ENCODE peak calls at places on chromosomes 3 and 15, in four cellular contexts. U, N, Y and V are unnamed samples.

GRCh38 chr15:80669599-80670273 is 25.4 kb upstream of the ABHD17C start:
- DNase-seq in U (no peak), N (no peak), Y (no peak), V (no peak)

GRCh38 chr15:29968099-29968892 is 114.5 kb upstream of the GOLGA8J start:
- DNase-seq in U (no peak), N (no peak), Y (no peak), V (no peak)

GRCh38 chr3:190096345-190096744 is 24.4 kb downstream of the P3H2 start:
- DNase-seq in U (no peak), N (no peak), Y (no peak), V (no peak)

GRCh38 chr15:69729167-69729748 is 276.6 kb downstream of the RPLP1 start:
- DNase-seq in U (no peak), N (no peak), Y (no peak), V (no peak)

GRCh38 chr15:41801850-41802455 is 25.9 kb upstream of the JMJD7 start:
- DNase-seq in U (no peak), N (no peak), Y (no peak), V (no peak)

GRCh38 chr3:64974401-64974800 is 286.6 kb upstream of the ADAMTS9 start:
- DNase-seq in U (no peak), N (no peak), Y (no peak), V (no peak)

GRCh38 chr3:64214697-64215018 is 10.6 kb downstream of the PRICKLE2 start:
- DNase-seq in U (no peak), N (no peak), Y (no peak), V (no peak)

GRCh38 chr3:76432396-76432795 is 607.5 kb upstream of the ROBO2 start:
- DNase-seq in U (no peak), N (no peak), Y (no peak), V (no peak)

GRCh38 chr3:60282840-60283239 is 968.4 kb downstream of the FHIT start:
- DNase-seq in U (no peak), N (no peak), Y (no peak), V (no peak)

GRCh38 chr15:101102746-101103145 is 149.1 kb downstream of the CHSY1 start:
- DNase-seq in U (no peak), N (no peak), Y (no peak), V (no peak)

GRCh38 chr3:196486263-196486662 is 17.3 kb downstream of the RNF168 start:
- DNase-seq in U (no peak), N (no peak), Y (no peak), V (no peak)

GRCh38 chr15:44163370-44163769 is 31.7 kb downstream of the FRMD5 start:
- DNase-seq in U (no peak), N (no peak), Y (no peak), V (no peak)

GRCh38 chr15:58761010-58761388 is 10.1 kb upstream of the MINDY2 start:
- DNase-seq in U (no peak), N (no peak), Y (no peak), V (no peak)

GRCh38 chr3:9955611-9956352 is 3.6 kb upstream of the PRRT3 start:
- DNase-seq in U (no peak), N (no peak), Y (no peak), V (no peak)

GRCh38 chr3:14543446-14543845 is 3.3 kb upstream of the GRIP2 start:
- DNase-seq in U (no peak), N (no peak), Y (no peak), V (no peak)

GRCh38 chr3:4995500-4996053 is 16.3 kb downstream of the BHLHE40 start:
- DNase-seq in U (no peak), N (no peak), Y (no peak), V (peak; percentile 94)

GRCh38 chr3:196207833-196208607 is 3.2 kb downstream of the ZDHHC19 start:
- DNase-seq in U (no peak), N (no peak), Y (no peak), V (no peak)

GRCh38 chr15:89888214-89888804 is 5.5 kb downstream of the AP3S2 start:
- DNase-seq in U (no peak), N (peak; percentile 56), Y (peak; percentile 83), V (peak; percentile 20)

GRCh38 chr3:110647586-110647985 is 424.0 kb upstream of the NECTIN3 start:
- DNase-seq in U (no peak), N (no peak), Y (no peak), V (no peak)

GRCh38 chr3:148036331-148036881 is 627.2 kb downstream of the ZIC1 start:
- DNase-seq in U (peak; percentile 34), N (no peak), Y (no peak), V (no peak)

GRCh38 chr3:116000315-116000714 is 377.0 kb downstream of the GAP43 start:
- DNase-seq in U (peak; percentile 98), N (peak; percentile 20), Y (peak; percentile 94), V (peak; percentile 99)

GRCh38 chr15:57298843-57299550 is 77.3 kb upstream of the CGNL1 start:
- DNase-seq in U (no peak), N (no peak), Y (no peak), V (no peak)

GRCh38 chr15:68220489-68220888 is 9.0 kb downstream of the CLN6 start:
- DNase-seq in U (no peak), N (no peak), Y (no peak), V (no peak)
- TF ChIP-seq CTCF in U (no peak), N (no peak), Y (no peak), V (no peak)

DNA sequence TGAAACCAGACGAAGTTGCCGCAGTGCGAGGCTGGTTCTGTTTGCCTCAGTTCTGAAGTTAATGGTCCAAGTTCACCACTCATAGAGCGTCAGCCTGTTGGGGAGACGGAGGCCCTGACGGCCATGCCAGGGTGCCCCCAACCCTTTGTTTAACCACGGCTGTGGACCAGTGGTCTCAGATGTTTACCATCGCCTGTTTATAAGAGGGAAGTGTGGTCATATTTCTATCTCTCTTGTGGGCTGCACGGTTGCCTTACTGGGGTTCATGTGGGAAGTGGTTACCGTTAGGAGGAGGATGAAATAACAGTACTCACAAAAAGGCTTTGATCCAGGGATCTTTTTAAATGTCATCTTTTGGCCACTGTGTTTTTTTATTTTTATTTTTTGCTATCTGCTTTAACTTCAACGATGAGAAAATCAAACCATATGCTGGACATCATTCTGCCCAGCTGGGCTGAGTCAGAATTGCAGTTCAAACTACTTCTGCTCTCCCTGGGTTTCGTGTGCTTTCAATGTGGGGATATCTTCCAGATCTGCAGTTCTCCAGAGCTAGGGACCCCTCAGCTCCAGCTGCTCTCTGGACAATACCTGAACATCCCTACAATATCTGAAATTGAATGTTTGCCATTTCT is 17.8 kb downstream of the SMAD3 start:
- DNase-seq in U (no peak), N (no peak), Y (no peak), V (no peak)
- H3K4me3 ChIP-seq in U (no peak overlapping the region), N (no peak overlapping the region), Y (no peak overlapping the region), V (no peak overlapping the region)

GRCh38 chr3:42557849-42558248 is 23.9 kb downstream of the SEC22C start:
- DNase-seq in U (no peak), N (peak; percentile 13), Y (no peak), V (no peak)

DNA sequence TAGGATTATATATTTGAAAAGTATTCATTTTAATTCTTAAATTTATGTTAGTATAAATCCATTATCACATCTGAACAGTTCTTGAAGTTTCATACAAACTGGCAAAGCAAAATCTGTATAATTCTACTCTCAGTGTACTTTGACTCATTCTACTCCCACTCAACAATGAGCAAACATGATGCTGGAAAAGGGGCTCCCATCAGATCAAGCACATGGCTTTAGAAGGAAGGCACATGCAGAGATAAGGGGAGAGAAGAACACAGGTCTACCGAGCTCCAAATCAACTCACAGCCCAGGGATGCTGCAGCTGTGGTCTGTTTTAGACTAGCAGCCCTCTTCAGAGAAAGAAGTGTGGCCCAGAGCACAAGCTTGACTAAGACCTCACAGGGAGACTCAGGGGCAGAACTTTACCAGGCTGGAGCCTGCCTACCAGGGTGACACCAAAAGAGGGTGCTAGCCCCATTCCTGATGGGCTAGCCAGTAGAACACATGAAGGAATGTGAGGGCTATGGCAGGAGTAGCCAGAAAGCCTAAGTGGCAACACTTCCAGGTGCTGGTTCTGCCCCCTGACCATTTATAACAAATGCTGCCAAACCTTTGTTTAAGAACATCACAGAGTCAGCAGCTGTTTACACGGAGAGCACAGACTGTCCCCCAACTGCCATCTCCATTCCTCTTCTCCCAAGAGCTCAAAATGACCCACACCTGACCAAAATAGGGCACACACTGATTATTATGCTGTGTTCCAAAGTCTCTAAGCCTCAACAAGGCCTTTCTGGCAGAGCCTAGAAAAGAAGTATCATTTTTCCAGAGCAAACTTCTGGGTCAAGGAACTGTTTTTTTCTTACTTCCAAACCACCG is 19.5 kb downstream of the SEC22C start:
- DNase-seq in U (no peak), N (no peak), Y (no peak), V (no peak)
- TF ChIP-seq CTCF in U (no peak), N (peak; percentile 11), Y (peak; percentile 5), V (no peak)

GRCh38 chr15:76190767-76191538 is 120.3 kb downstream of the ETFA start:
- DNase-seq in U (no peak), N (peak; percentile 67), Y (no peak), V (no peak)
- H3K4me3 ChIP-seq in U (no peak overlapping the region), N (peak overlapping the region; percentile 27), Y (no peak overlapping the region), V (peak overlapping the region; percentile 18)

GRCh38 chr3:156674046-156674910 is at the start of gene TIPARP:
- DNase-seq in U (peak; percentile 83), N (peak; percentile 92), Y (peak; percentile 84), V (peak; percentile 63)

GRCh38 chr3:156677120-156677479 is 2.7 kb downstream of the TIPARP start:
- DNase-seq in U (no peak), N (no peak), Y (no peak), V (no peak)

GRCh38 chr3:156674911-156675743 is 737 bp downstream of the TIPARP start:
- DNase-seq in U (no peak), N (no peak), Y (no peak), V (no peak)

GRCh38 chr3:156676467-156677119 is 2.2 kb downstream of the TIPARP start:
- DNase-seq in U (no peak), N (no peak), Y (no peak), V (no peak)

DNA sequence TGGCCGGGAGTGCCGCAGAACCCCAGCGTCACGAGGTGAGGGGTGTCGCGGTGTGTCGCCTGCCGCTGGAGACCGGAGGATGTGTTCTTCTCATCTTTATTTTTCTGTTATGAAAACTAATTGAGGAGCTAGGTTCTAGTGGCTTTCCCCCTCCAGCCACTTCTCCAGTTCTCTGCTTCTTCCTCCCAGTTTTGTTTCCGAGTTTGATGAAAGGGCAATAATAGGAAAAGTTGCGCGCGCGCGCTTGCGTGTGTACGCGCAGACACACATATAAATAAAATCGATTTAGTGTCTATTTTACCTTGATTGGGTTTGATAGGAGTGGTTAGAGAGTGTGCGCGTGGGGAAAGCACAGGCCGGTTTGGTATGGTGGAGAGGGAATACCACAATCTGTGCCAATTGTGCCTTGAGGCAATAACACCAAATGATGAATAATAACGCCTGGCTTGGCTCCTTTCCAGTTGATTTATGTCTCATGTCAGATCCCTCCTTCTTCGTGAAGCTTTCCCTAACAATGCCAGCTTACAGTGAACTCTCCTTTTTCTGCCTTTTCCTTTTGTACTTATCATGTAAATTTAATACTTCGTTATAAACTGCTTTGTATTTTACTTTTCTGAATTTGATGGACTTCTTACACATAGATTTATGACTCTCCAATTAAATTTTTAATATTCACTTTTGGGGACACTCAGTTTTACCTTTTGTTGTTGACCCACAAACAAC is 1.5 kb downstream of the TIPARP start:
- DNase-seq in U (peak; percentile 48), N (peak; percentile 24), Y (peak; percentile 69), V (no peak)
- TF ChIP-seq CTCF in U (no peak), N (no peak), Y (no peak), V (no peak)

GRCh38 chr3:194399166-194399565 is at the start of gene GP5:
- DNase-seq in U (no peak), N (no peak), Y (no peak), V (no peak)
- H3K4me3 ChIP-seq in U (no peak within 1 kb of the TSS), N (no peak within 1 kb of the TSS), Y (no peak within 1 kb of the TSS), V (no peak within 1 kb of the TSS)